ENCODE peak calls at places on chromosomes 5 and 9, in five cellular contexts. E is hepatocyte, F is mesendoderm, O is aorta, T is ovary. A is an unnamed sample.

GRCh38 chr5:75885321-75885720 is 168.1 kb upstream of the POC5 start:
- DNase-seq in E (no peak), F (no peak), O (no peak), T (no peak), A (no peak)

GRCh38 chr5:58274199-58274598 is 185.7 kb downstream of the PLK2 start:
- DNase-seq in E (no peak), F (no peak), O (no peak), T (no peak), A (no peak)

GRCh38 chr9:101449071-101449721 is 13.6 kb upstream of the ALDOB start:
- DNase-seq in E (peak), F (peak), O (peak), T (peak), A (peak)

GRCh38 chr5:148963679-148964078 is 99.2 kb downstream of the SH3TC2 start:
- DNase-seq in E (no peak), F (no peak), O (no peak), T (no peak), A (no peak)

GRCh38 chr5:136028782-136029742 is at the start of gene TGFBI:
- DNase-seq in E (peak), F (peak), O (peak), T (peak), A (peak)

GRCh38 chr9:133772581-133772980 is 34.4 kb upstream of the SARDH start:
- DNase-seq in E (no peak), F (no peak), O (no peak), T (no peak), A (no peak)

GRCh38 chr9:37501957-37502596 is 16.3 kb downstream of the POLR1E start:
- DNase-seq in E (no peak), F (no peak), O (peak), T (no peak), A (no peak)

GRCh38 chr5:158064331-158065123 is 205.6 kb upstream of the CLINT1 start:
- DNase-seq in E (no peak), F (no peak), O (no peak), T (no peak), A (no peak)

GRCh38 chr5:110386782-110387181 is 339.7 kb downstream of the TMEM232 start:
- DNase-seq in E (no peak), F (peak), O (no peak), T (no peak), A (no peak)

GRCh38 chr5:17089690-17090089 is 127.7 kb upstream of the BASP1 start:
- DNase-seq in E (no peak), F (peak), O (no peak), T (no peak), A (no peak)

GRCh38 chr9:132020845-132021510 is 58.7 kb downstream of the MED27 start:
- DNase-seq in E (no peak), F (no peak), O (no peak), T (no peak), A (no peak)

GRCh38 chr9:96877269-96877668 is 23.0 kb upstream of the ZNF782 start:
- DNase-seq in E (no peak), F (no peak), O (no peak), T (no peak), A (no peak)

GRCh38 chr9:135468866-135469521 is 10.6 kb upstream of the PPP1R26 start:
- DNase-seq in E (no peak), F (peak), O (no peak), T (no peak), A (no peak)

GRCh38 chr5:73672130-73672529 is 46.1 kb downstream of the ARHGEF28 start:
- DNase-seq in E (no peak), F (no peak), O (no peak), T (no peak), A (no peak)

GRCh38 chr5:112604741-112605390 is 132.8 kb upstream of the APC start:
- DNase-seq in E (peak), F (peak), O (no peak), T (no peak), A (peak)

GRCh38 chr5:32538031-32538547 is 47.3 kb upstream of the SUB1 start:
- DNase-seq in E (no peak), F (no peak), O (no peak), T (peak), A (no peak)

GRCh38 chr9:99851028-99851822 is 29.5 kb downstream of the NR4A3 start:
- DNase-seq in E (no peak), F (no peak), O (no peak), T (no peak), A (no peak)

GRCh38 chr5:80481019-80481893 is 6.6 kb upstream of the FAM151B start:
- DNase-seq in E (peak), F (peak), O (no peak), T (no peak), A (peak)

GRCh38 chr5:89703799-89704198 is 705.8 kb downstream of the CETN3 start:
- DNase-seq in E (peak), F (peak), O (no peak), T (no peak), A (peak)

GRCh38 chr5:65290677-65291076 is 191.0 kb downstream of the ADAMTS6 start:
- DNase-seq in E (no peak), F (no peak), O (no peak), T (no peak), A (no peak)

GRCh38 chr5:141958113-141958512 is at the start of gene PCDH12:
- DNase-seq in E (no peak), F (peak), O (no peak), T (peak), A (no peak)

GRCh38 chr9:72855890-72856523 is 96.8 kb downstream of the ALDH1A1 start:
- DNase-seq in E (no peak), F (peak), O (no peak), T (no peak), A (peak)

GRCh38 chr9:98254236-98255063 is 999 bp downstream of the TBC1D2 start:
- DNase-seq in E (no peak), F (no peak), O (no peak), T (no peak), A (no peak)

GRCh38 chr9:129432671-129433154 is 188.2 kb downstream of the C9orf50 start:
- DNase-seq in E (no peak), F (no peak), O (no peak), T (no peak), A (no peak)

GRCh38 chr5:108735790-108736189 is 11.9 kb upstream of the FER start:
- DNase-seq in E (peak), F (peak), O (no peak), T (no peak), A (no peak)

GRCh38 chr5:10301842-10302610 is 5.7 kb downstream of the CMBL start:
- DNase-seq in E (peak), F (no peak), O (peak), T (no peak), A (no peak)

GRCh38 chr9:5894237-5894959 is 3.7 kb downstream of the MLANA start:
- DNase-seq in E (no peak), F (no peak), O (no peak), T (no peak), A (no peak)

GRCh38 chr9:693460-694390 is 147.8 kb upstream of the DMRT1 start:
- DNase-seq in E (peak), F (no peak), O (no peak), T (peak), A (no peak)

GRCh38 chr9:696332-697090 is 145.0 kb upstream of the DMRT1 start:
- DNase-seq in E (peak), F (peak), O (no peak), T (peak), A (no peak)

GRCh38 chr9:694499-695154 is 146.9 kb upstream of the DMRT1 start:
- DNase-seq in E (peak), F (no peak), O (no peak), T (no peak), A (no peak)

GRCh38 chr9:692636-693459 is 148.6 kb upstream of the DMRT1 start:
- DNase-seq in E (no peak), F (peak), O (no peak), T (no peak), A (no peak)

GRCh38 chr9:695252-695651 is 146.2 kb upstream of the DMRT1 start:
- DNase-seq in E (no peak), F (no peak), O (no peak), T (no peak), A (no peak)
- H3K27ac ChIP-seq in E (peak), F (no peak), O (peak), T (no peak), A (no peak)

DNA sequence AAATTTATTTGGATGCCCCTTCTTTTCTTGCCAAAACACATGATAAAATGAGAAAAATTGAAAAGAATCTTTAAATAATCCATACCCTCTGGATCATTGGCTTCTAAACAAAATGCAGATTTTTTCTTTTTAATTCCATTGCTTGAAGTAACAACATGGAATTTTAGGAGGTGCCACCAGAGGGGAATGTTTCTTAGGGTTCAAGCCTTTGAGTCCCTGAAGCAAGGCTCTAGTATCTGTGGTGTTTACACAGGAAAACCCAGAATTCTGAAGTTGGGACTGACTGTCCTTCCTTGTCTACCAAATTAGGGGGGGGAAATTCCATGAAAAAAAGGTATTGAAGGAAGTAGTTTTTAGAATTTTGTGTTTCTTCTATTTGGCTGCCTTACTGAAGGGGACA is 69.4 kb downstream of the LMNB1 start:
- DNase-seq in E (no peak), F (no peak), O (no peak), T (no peak), A (no peak)
- H3K27ac ChIP-seq in E (no peak), F (no peak), O (no peak), T (no peak), A (no peak)

GRCh38 chr9:38620483-38621433 is at the start of gene ANKRD18A:
- DNase-seq in E (peak), F (peak), O (peak), T (no peak), A (peak)

GRCh38 chr9:38622961-38623360 is 2.6 kb upstream of the ANKRD18A start:
- DNase-seq in E (no peak), F (no peak), O (no peak), T (no peak), A (no peak)

GRCh38 chr9:38622083-38622674 is 1.8 kb upstream of the ANKRD18A start:
- DNase-seq in E (peak), F (peak), O (no peak), T (no peak), A (peak)

GRCh38 chr9:38619556-38620447 is 594 bp downstream of the ANKRD18A start:
- DNase-seq in E (peak), F (peak), O (no peak), T (no peak), A (peak)

GRCh38 chr9:38621434-38622082 is 1.2 kb upstream of the ANKRD18A start:
- DNase-seq in E (peak), F (peak), O (no peak), T (no peak), A (peak)
- H3K27ac ChIP-seq in E (no peak), F (no peak), O (no peak), T (no peak), A (no peak)

GRCh38 chr5:172450453-172450852 is 3.9 kb downstream of the SH3PXD2B start:
- DNase-seq in E (no peak), F (no peak), O (peak), T (no peak), A (no peak)

GRCh38 chr5:172448999-172449398 is 5.3 kb downstream of the SH3PXD2B start:
- DNase-seq in E (no peak), F (no peak), O (peak), T (no peak), A (no peak)

GRCh38 chr5:172452398-172453205 is 1.7 kb downstream of the SH3PXD2B start:
- DNase-seq in E (peak), F (peak), O (no peak), T (peak), A (peak)

GRCh38 chr5:172451771-172452197 is 2.5 kb downstream of the SH3PXD2B start:
- DNase-seq in E (peak), F (peak), O (peak), T (peak), A (no peak)

DNA sequence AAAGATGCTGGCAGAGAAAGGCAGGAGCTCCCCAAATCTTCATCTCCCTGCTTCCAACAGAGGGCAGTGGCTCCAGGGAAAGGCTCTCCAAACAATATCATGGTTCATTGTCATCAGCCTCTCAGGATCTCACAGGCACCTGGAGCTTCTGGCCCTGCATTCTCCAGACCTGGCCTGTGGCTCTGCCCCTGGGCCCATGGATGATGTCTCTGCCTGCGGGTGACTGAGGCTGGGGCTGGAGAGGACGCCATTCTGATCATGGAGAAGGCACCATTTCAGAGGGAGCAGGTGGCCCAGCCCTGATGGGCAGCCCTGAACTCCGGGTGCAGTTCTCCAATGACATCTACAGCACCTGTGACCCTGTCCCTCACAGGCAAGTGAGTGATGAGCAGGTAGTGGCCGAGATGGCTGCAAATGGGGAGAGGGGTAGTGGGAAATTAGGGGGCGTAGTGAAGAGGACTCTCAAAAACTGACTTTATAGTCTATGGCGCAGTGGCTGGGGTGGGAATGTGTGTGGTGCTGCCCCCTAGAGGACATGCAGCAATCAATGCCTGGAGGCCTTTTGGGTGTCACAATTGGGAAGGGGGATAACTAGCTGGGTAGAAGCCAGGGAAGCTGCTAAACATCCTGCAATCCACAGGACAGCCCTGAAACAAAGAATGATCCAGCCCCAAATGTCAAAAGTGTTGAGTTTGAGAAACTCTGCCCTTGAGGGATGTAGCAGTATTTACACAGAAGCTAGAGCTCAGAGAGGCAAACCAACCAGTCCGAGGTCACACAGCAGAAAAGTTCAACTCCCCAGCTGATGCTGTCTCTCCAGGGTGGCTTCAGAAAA is 3.2 kb downstream of the SH3PXD2B start:
- DNase-seq in E (peak), F (peak), O (peak), T (peak), A (peak)
- H3K27ac ChIP-seq in E (peak), F (no peak), O (no peak), T (peak), A (no peak)

GRCh38 chr9:94584555-94584954 is 9.1 kb downstream of the FBP2 start:
- DNase-seq in E (no peak), F (no peak), O (no peak), T (no peak), A (no peak)

GRCh38 chr9:94588681-94589080 is 4.9 kb downstream of the FBP2 start:
- DNase-seq in E (no peak), F (no peak), O (no peak), T (no peak), A (no peak)

GRCh38 chr9:94591876-94592275 is 1.7 kb downstream of the FBP2 start:
- DNase-seq in E (no peak), F (no peak), O (no peak), T (no peak), A (no peak)

GRCh38 chr9:94586316-94586715 is 7.3 kb downstream of the FBP2 start:
- DNase-seq in E (no peak), F (no peak), O (no peak), T (no peak), A (no peak)

DNA sequence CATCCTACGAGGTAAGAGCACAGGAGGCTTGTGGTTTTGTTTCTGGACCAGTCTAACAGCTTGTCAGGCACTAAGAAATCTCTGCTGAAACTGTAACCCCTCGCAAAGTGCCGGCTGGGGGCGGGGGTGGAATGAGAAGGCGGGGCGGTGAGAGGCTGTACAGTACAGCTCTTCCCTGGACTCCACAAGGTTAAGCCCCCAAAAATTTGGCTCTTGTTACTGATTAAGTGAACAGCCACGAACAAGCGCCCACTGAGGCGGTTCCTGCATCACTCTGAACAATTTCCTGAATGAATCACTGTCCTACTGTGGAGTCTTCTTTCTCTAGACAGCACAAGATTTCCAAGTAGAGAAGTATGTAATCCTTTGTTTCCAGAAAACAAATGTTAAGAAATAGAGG is 6.8 kb downstream of the FBP2 start:
- DNase-seq in E (no peak), F (no peak), O (no peak), T (no peak), A (peak)
- H3K27ac ChIP-seq in E (no peak), F (no peak), O (no peak), T (no peak), A (no peak)

GRCh38 chr5:88130189-88130815 is 138.3 kb downstream of the TMEM161B start:
- DNase-seq in E (no peak), F (no peak), O (no peak), T (no peak), A (no peak)

GRCh38 chr5:88128813-88129212 is 139.8 kb downstream of the TMEM161B start:
- DNase-seq in E (no peak), F (no peak), O (no peak), T (no peak), A (no peak)
- H3K27ac ChIP-seq in E (no peak), F (no peak), O (no peak), T (no peak), A (no peak)

GRCh38 chr5:154049685-154050084 is 10.9 kb downstream of the MFAP3 start:
- DNase-seq in E (no peak), F (no peak), O (no peak), T (no peak), A (no peak)
- H3K27ac ChIP-seq in E (no peak), F (no peak), O (no peak), T (no peak), A (no peak)

GRCh38 chr5:132438931-132439330 is 51.6 kb downstream of the IRF1 start:
- DNase-seq in E (no peak), F (no peak), O (no peak), T (no peak), A (no peak)
- H3K27ac ChIP-seq in E (no peak), F (no peak), O (no peak), T (peak), A (no peak)

GRCh38 chr9:87533291-87533690 is 35.6 kb downstream of the DAPK1 start:
- DNase-seq in E (no peak), F (no peak), O (no peak), T (no peak), A (no peak)
- H3K27ac ChIP-seq in E (no peak), F (no peak), O (no peak), T (no peak), A (no peak)

A was measured in neural progenitor cell.